ENCODE peak calls at places on chromosomes 1 and 21, in six cellular contexts. One of them, this sample, is unnamed.

GRCh38 chr1:152481869-152482664 is 28.5 kb upstream of the LCE5A start:
- DNase-seq in foreskin fibroblast: no peak
- DNase-seq in NCI-H2081: no peak
- DNase-seq in stimulated activated CD4-positive, alpha-beta T cell treated with anti-CD3 and anti-CD28 coated beads, Interleukin-12 subunit alpha, Interleukin-12 subunit beta, amount 100 ng/mL, for 4 hours: no peak
- DNase-seq in tibial artery: no peak
- DNase-seq in activated naive CD4-positive, alpha-beta T cell: no peak
- DNase-seq in this sample: no peak

GRCh38 chr1:110240476-110241210 is 30.5 kb downstream of the KCNC4 start:
- DNase-seq in foreskin fibroblast: no peak
- DNase-seq in NCI-H2081: peak
- DNase-seq in stimulated activated CD4-positive, alpha-beta T cell treated with anti-CD3 and anti-CD28 coated beads, Interleukin-12 subunit alpha, Interleukin-12 subunit beta, amount 100 ng/mL, for 4 hours: no peak
- DNase-seq in tibial artery: no peak
- DNase-seq in activated naive CD4-positive, alpha-beta T cell: no peak
- DNase-seq in this sample: no peak

GRCh38 chr1:96313216-96313615 is 408.4 kb upstream of the PTBP2 start:
- DNase-seq in foreskin fibroblast: peak
- DNase-seq in NCI-H2081: no peak
- DNase-seq in stimulated activated CD4-positive, alpha-beta T cell treated with anti-CD3 and anti-CD28 coated beads, Interleukin-12 subunit alpha, Interleukin-12 subunit beta, amount 100 ng/mL, for 4 hours: no peak
- DNase-seq in tibial artery: no peak
- DNase-seq in activated naive CD4-positive, alpha-beta T cell: no peak
- DNase-seq in this sample: no peak

GRCh38 chr1:208421511-208421910 is 177.3 kb upstream of the PLXNA2 start:
- DNase-seq in foreskin fibroblast: no peak
- DNase-seq in NCI-H2081: no peak
- DNase-seq in stimulated activated CD4-positive, alpha-beta T cell treated with anti-CD3 and anti-CD28 coated beads, Interleukin-12 subunit alpha, Interleukin-12 subunit beta, amount 100 ng/mL, for 4 hours: no peak
- DNase-seq in tibial artery: no peak
- DNase-seq in activated naive CD4-positive, alpha-beta T cell: no peak
- DNase-seq in this sample: no peak

GRCh38 chr1:18950415-18951026 is 6.0 kb downstream of the IFFO2 start:
- DNase-seq in foreskin fibroblast: no peak
- DNase-seq in NCI-H2081: no peak
- DNase-seq in stimulated activated CD4-positive, alpha-beta T cell treated with anti-CD3 and anti-CD28 coated beads, Interleukin-12 subunit alpha, Interleukin-12 subunit beta, amount 100 ng/mL, for 4 hours: no peak
- DNase-seq in tibial artery: peak
- DNase-seq in activated naive CD4-positive, alpha-beta T cell: no peak
- DNase-seq in this sample: no peak

GRCh38 chr1:154157520-154158306 is 2.8 kb upstream of the NUP210L start:
- DNase-seq in foreskin fibroblast: no peak
- DNase-seq in NCI-H2081: no peak
- DNase-seq in stimulated activated CD4-positive, alpha-beta T cell treated with anti-CD3 and anti-CD28 coated beads, Interleukin-12 subunit alpha, Interleukin-12 subunit beta, amount 100 ng/mL, for 4 hours: peak
- DNase-seq in tibial artery: no peak
- DNase-seq in activated naive CD4-positive, alpha-beta T cell: peak
- DNase-seq in this sample: no peak

GRCh38 chr1:207823531-207823879 is 71.7 kb downstream of the CD46 start:
- DNase-seq in foreskin fibroblast: no peak
- DNase-seq in NCI-H2081: no peak
- DNase-seq in stimulated activated CD4-positive, alpha-beta T cell treated with anti-CD3 and anti-CD28 coated beads, Interleukin-12 subunit alpha, Interleukin-12 subunit beta, amount 100 ng/mL, for 4 hours: no peak
- DNase-seq in tibial artery: no peak
- DNase-seq in activated naive CD4-positive, alpha-beta T cell: no peak
- DNase-seq in this sample: no peak

GRCh38 chr1:199545780-199546179 is 481.7 kb upstream of the NR5A2 start:
- DNase-seq in foreskin fibroblast: no peak
- DNase-seq in NCI-H2081: no peak
- DNase-seq in stimulated activated CD4-positive, alpha-beta T cell treated with anti-CD3 and anti-CD28 coated beads, Interleukin-12 subunit alpha, Interleukin-12 subunit beta, amount 100 ng/mL, for 4 hours: no peak
- DNase-seq in tibial artery: no peak
- DNase-seq in activated naive CD4-positive, alpha-beta T cell: no peak
- DNase-seq in this sample: peak

GRCh38 chr1:11515403-11516300 is 36.7 kb downstream of the DISP3 start:
- DNase-seq in foreskin fibroblast: no peak
- DNase-seq in NCI-H2081: no peak
- DNase-seq in stimulated activated CD4-positive, alpha-beta T cell treated with anti-CD3 and anti-CD28 coated beads, Interleukin-12 subunit alpha, Interleukin-12 subunit beta, amount 100 ng/mL, for 4 hours: no peak
- DNase-seq in tibial artery: peak
- DNase-seq in activated naive CD4-positive, alpha-beta T cell: no peak
- DNase-seq in this sample: no peak

GRCh38 chr1:42943166-42943565 is 15.5 kb downstream of the SLC2A1 start:
- DNase-seq in foreskin fibroblast: no peak
- DNase-seq in NCI-H2081: no peak
- DNase-seq in stimulated activated CD4-positive, alpha-beta T cell treated with anti-CD3 and anti-CD28 coated beads, Interleukin-12 subunit alpha, Interleukin-12 subunit beta, amount 100 ng/mL, for 4 hours: no peak
- DNase-seq in tibial artery: no peak
- DNase-seq in activated naive CD4-positive, alpha-beta T cell: peak
- DNase-seq in this sample: peak

GRCh38 chr21:44914176-44914874 is 6.4 kb downstream of the ITGB2 start:
- DNase-seq in foreskin fibroblast: no peak
- DNase-seq in NCI-H2081: no peak
- DNase-seq in stimulated activated CD4-positive, alpha-beta T cell treated with anti-CD3 and anti-CD28 coated beads, Interleukin-12 subunit alpha, Interleukin-12 subunit beta, amount 100 ng/mL, for 4 hours: peak
- DNase-seq in tibial artery: no peak
- DNase-seq in activated naive CD4-positive, alpha-beta T cell: peak
- DNase-seq in this sample: no peak

GRCh38 chr1:25810341-25811299 is 9.1 kb upstream of the MTFR1L start:
- DNase-seq in foreskin fibroblast: no peak
- DNase-seq in NCI-H2081: peak
- DNase-seq in stimulated activated CD4-positive, alpha-beta T cell treated with anti-CD3 and anti-CD28 coated beads, Interleukin-12 subunit alpha, Interleukin-12 subunit beta, amount 100 ng/mL, for 4 hours: peak
- DNase-seq in tibial artery: peak
- DNase-seq in activated naive CD4-positive, alpha-beta T cell: peak
- DNase-seq in this sample: no peak

GRCh38 chr1:195105773-195106172 is 1502.5 kb downstream of the KCNT2 start:
- DNase-seq in foreskin fibroblast: peak
- DNase-seq in NCI-H2081: no peak
- DNase-seq in stimulated activated CD4-positive, alpha-beta T cell treated with anti-CD3 and anti-CD28 coated beads, Interleukin-12 subunit alpha, Interleukin-12 subunit beta, amount 100 ng/mL, for 4 hours: no peak
- DNase-seq in tibial artery: no peak
- DNase-seq in activated naive CD4-positive, alpha-beta T cell: no peak
- DNase-seq in this sample: no peak

GRCh38 chr21:46118305-46118870 is 20.5 kb downstream of the COL6A2 start:
- DNase-seq in foreskin fibroblast: no peak
- DNase-seq in NCI-H2081: no peak
- DNase-seq in stimulated activated CD4-positive, alpha-beta T cell treated with anti-CD3 and anti-CD28 coated beads, Interleukin-12 subunit alpha, Interleukin-12 subunit beta, amount 100 ng/mL, for 4 hours: no peak
- DNase-seq in tibial artery: no peak
- DNase-seq in activated naive CD4-positive, alpha-beta T cell: no peak
- DNase-seq in this sample: no peak

GRCh38 chr1:26345718-26346117 is 8.2 kb downstream of the CRYBG2 start:
- DNase-seq in foreskin fibroblast: no peak
- DNase-seq in NCI-H2081: no peak
- DNase-seq in stimulated activated CD4-positive, alpha-beta T cell treated with anti-CD3 and anti-CD28 coated beads, Interleukin-12 subunit alpha, Interleukin-12 subunit beta, amount 100 ng/mL, for 4 hours: no peak
- DNase-seq in tibial artery: no peak
- DNase-seq in activated naive CD4-positive, alpha-beta T cell: no peak
- DNase-seq in this sample: no peak

GRCh38 chr21:14993072-14993471 is 71.7 kb downstream of the NRIP1 start:
- DNase-seq in foreskin fibroblast: no peak
- DNase-seq in NCI-H2081: no peak
- DNase-seq in stimulated activated CD4-positive, alpha-beta T cell treated with anti-CD3 and anti-CD28 coated beads, Interleukin-12 subunit alpha, Interleukin-12 subunit beta, amount 100 ng/mL, for 4 hours: no peak
- DNase-seq in tibial artery: no peak
- DNase-seq in activated naive CD4-positive, alpha-beta T cell: no peak
- DNase-seq in this sample: no peak

GRCh38 chr1:3031401-3032221 is 10.3 kb downstream of the ACTRT2 start:
- DNase-seq in foreskin fibroblast: no peak
- DNase-seq in NCI-H2081: no peak
- DNase-seq in stimulated activated CD4-positive, alpha-beta T cell treated with anti-CD3 and anti-CD28 coated beads, Interleukin-12 subunit alpha, Interleukin-12 subunit beta, amount 100 ng/mL, for 4 hours: no peak
- DNase-seq in tibial artery: peak
- DNase-seq in activated naive CD4-positive, alpha-beta T cell: no peak
- DNase-seq in this sample: no peak

GRCh38 chr1:10031461-10031860 is 1.3 kb upstream of the UBE4B start:
- DNase-seq in foreskin fibroblast: peak
- DNase-seq in NCI-H2081: no peak
- DNase-seq in stimulated activated CD4-positive, alpha-beta T cell treated with anti-CD3 and anti-CD28 coated beads, Interleukin-12 subunit alpha, Interleukin-12 subunit beta, amount 100 ng/mL, for 4 hours: no peak
- DNase-seq in tibial artery: no peak
- DNase-seq in activated naive CD4-positive, alpha-beta T cell: no peak
- DNase-seq in this sample: no peak

GRCh38 chr1:186762653-186763052 is 66.1 kb upstream of the PLA2G4A start:
- DNase-seq in foreskin fibroblast: no peak
- DNase-seq in NCI-H2081: no peak
- DNase-seq in stimulated activated CD4-positive, alpha-beta T cell treated with anti-CD3 and anti-CD28 coated beads, Interleukin-12 subunit alpha, Interleukin-12 subunit beta, amount 100 ng/mL, for 4 hours: no peak
- DNase-seq in tibial artery: no peak
- DNase-seq in activated naive CD4-positive, alpha-beta T cell: no peak
- DNase-seq in this sample: no peak

GRCh38 chr1:234871710-234872262 is 256.9 kb downstream of the TOMM20 start:
- DNase-seq in foreskin fibroblast: no peak
- DNase-seq in NCI-H2081: no peak
- DNase-seq in stimulated activated CD4-positive, alpha-beta T cell treated with anti-CD3 and anti-CD28 coated beads, Interleukin-12 subunit alpha, Interleukin-12 subunit beta, amount 100 ng/mL, for 4 hours: no peak
- DNase-seq in tibial artery: no peak
- DNase-seq in activated naive CD4-positive, alpha-beta T cell: no peak
- DNase-seq in this sample: no peak